ENCODE peak calls at places on chromosomes 2 and 18, in ten cellular contexts. N, R, J, M, P, K, D, X, Q and S are unnamed samples.

GRCh38 chr2:104849618-104850097 is 4.3 kb upstream of the POU3F3 start:
- DNase-seq in M (peak), Q (peak), R (peak), J (peak), P (peak), N (peak), D (peak), X (peak), K (no peak), S (no peak)

GRCh38 chr2:239407112-239407511 is 6.3 kb upstream of the HDAC4 start:
- DNase-seq in N (no peak), M (no peak), D (no peak), Q (no peak), P (no peak), K (no peak), J (no peak), R (peak), X (no peak), S (no peak)

GRCh38 chr2:84288335-84288734 is 170.7 kb downstream of the SUCLG1 start:
- DNase-seq in R (no peak), M (no peak), J (no peak), P (peak), Q (no peak), N (no peak), K (no peak), D (no peak), X (no peak), S (no peak)

GRCh38 chr18:9103488-9103887 is 989 bp downstream of the NDUFV2 start:
- DNase-seq in Q (no peak), R (no peak), X (no peak), M (no peak), D (no peak), K (no peak), N (peak), P (no peak), J (peak), S (no peak)

GRCh38 chr2:82797469-82797868 is 1661.6 kb downstream of the SUCLG1 start:
- DNase-seq in N (no peak), P (no peak), Q (no peak), D (no peak), K (no peak), X (no peak), J (no peak), M (no peak), R (no peak), S (no peak)

GRCh38 chr2:213306320-213306942 is 22.2 kb downstream of the SPAG16 start:
- DNase-seq in K (no peak), N (peak), R (no peak), P (no peak), X (peak), D (no peak), Q (no peak), J (no peak), M (peak), S (peak)

GRCh38 chr2:81647715-81648114 is 1343.2 kb upstream of the LRRTM1 start:
- DNase-seq in D (no peak), Q (no peak), J (no peak), X (no peak), P (no peak), M (no peak), N (no peak), K (no peak), R (no peak), S (no peak)

GRCh38 chr2:17672583-17673317 is 80.9 kb downstream of the SMC6 start:
- DNase-seq in X (peak), R (no peak), N (no peak), Q (no peak), J (no peak), D (no peak), K (no peak), P (no peak), M (no peak), S (no peak)

GRCh38 chr2:136863468-136863867 is 98.1 kb downstream of the THSD7B start:
- DNase-seq in P (no peak), D (no peak), K (no peak), M (no peak), N (no peak), Q (no peak), R (no peak), J (no peak), X (no peak), S (no peak)

GRCh38 chr18:51753365-51754057 is 556.0 kb upstream of the MEX3C start:
- DNase-seq in K (no peak), J (no peak), D (no peak), R (no peak), Q (no peak), M (no peak), X (no peak), P (no peak), N (no peak), S (no peak)

GRCh38 chr18:46260879-46261143 is 156.6 kb downstream of the HAUS1 start:
- DNase-seq in D (no peak), R (no peak), Q (no peak), M (no peak), N (no peak), K (no peak), J (no peak), X (no peak), P (no peak), S (no peak)

GRCh38 chr2:160269803-160270570 is 69.9 kb upstream of the ITGB6 start:
- DNase-seq in D (peak), M (peak), K (peak), N (peak), J (no peak), X (peak), P (peak), R (peak), Q (peak), S (peak)

GRCh38 chr2:25497229-25497861 is 155.6 kb upstream of the DNMT3A start:
- DNase-seq in X (no peak), M (no peak), K (no peak), P (no peak), D (no peak), J (no peak), N (no peak), R (no peak), Q (no peak), S (no peak)

GRCh38 chr2:106977707-106978106 is 91.7 kb upstream of the ST6GAL2 start:
- DNase-seq in X (no peak), R (no peak), Q (no peak), D (no peak), N (no peak), J (no peak), P (no peak), M (no peak), K (no peak), S (no peak)

GRCh38 chr2:19738707-19739106 is 163.1 kb downstream of the TTC32 start:
- DNase-seq in P (no peak), D (no peak), K (peak), N (no peak), X (no peak), Q (no peak), M (peak), J (no peak), R (no peak), S (peak)

GRCh38 chr18:2969695-2970094 is 43.2 kb downstream of the LPIN2 start:
- DNase-seq in X (no peak), D (no peak), N (no peak), Q (no peak), K (no peak), R (no peak), P (no peak), J (no peak), M (no peak), S (no peak)

GRCh38 chr2:53167227-53167626 is 600.4 kb upstream of the CHAC2 start:
- DNase-seq in K (no peak), R (no peak), P (no peak), X (no peak), N (no peak), M (no peak), D (no peak), Q (no peak), J (no peak), S (no peak)

GRCh38 chr18:32208012-32208411 is 18.2 kb downstream of the MEP1B start:
- DNase-seq in Q (no peak), N (peak), J (no peak), P (no peak), D (no peak), X (no peak), R (no peak), K (no peak), M (no peak), S (no peak)
- H3K27ac ChIP-seq in Q (no peak), N (no peak), J (no peak), P (no peak), D (no peak), X (no peak), R (no peak), K (no peak), M (no peak), S (no peak)

GRCh38 chr2:26848336-26849055 is 564 bp downstream of the DPYSL5 start:
- DNase-seq in Q (peak), J (no peak), N (no peak), P (peak), M (peak), K (no peak), X (peak), D (no peak), R (no peak), S (no peak)
- H3K4me3 ChIP-seq in Q (peak), J (no peak), N (no peak), P (peak), M (peak), K (peak), X (peak), D (peak), R (peak), S (peak)

DNA sequence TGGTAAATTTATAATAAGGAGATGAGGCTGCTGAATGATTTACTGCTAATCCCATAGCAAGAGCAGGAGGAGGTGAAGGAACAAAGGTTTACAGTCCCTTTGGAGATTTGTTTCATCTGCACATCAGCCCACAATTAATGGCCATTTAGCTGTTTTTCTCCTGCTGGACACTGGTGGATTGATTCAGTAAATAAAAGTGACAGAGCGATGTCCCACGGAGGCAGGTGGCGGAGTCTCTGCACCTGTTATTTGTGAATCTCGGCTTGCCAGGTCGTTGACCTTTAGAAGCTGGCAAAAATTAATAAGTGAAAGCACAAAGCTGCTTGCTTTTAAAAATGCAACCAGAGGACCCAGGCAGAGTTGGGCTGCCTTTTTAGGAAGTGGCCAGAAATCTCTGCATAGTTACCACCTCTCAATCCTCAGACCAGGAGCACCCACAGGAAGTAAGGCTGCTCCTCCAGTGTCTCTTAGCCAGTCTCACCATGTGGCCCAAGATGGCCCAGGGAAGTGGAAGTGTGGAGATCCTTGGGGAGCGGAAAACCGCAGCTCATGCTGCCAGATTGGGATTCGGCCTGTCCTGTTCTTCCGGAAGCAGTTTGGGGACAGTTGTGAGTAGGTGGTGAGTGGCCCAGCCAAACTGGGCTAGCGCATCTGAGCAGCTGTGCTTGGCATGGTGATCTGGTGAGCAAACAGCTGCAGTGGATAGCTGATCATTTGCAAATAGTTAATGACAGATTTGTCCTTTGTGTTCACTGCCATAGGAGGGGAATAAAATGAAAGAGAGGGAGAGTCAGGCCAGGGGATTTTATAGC is 1005.7 kb upstream of the PIK3C3 start:
- DNase-seq in P (no peak), D (no peak), N (no peak), J (no peak), K (no peak), Q (no peak), R (peak), X (no peak), M (no peak), S (no peak)
- H3K27ac ChIP-seq in P (no peak), D (no peak), N (no peak), J (no peak), K (no peak), Q (no peak), R (no peak), X (no peak), M (no peak), S (no peak)

GRCh38 chr18:69400976-69401474 is 337 bp downstream of the DOK6 start:
- DNase-seq in R (peak), N (no peak), Q (peak), X (no peak), J (no peak), K (peak), M (peak), D (no peak), P (peak), S (no peak)
- H3K4me3 ChIP-seq in R (peak), N (no peak), Q (peak), X (peak), J (no peak), K (peak), M (peak), D (no peak), P (peak), S (peak)

GRCh38 chr18:23730850-23731249 is 41.6 kb downstream of the LAMA3 start:
- DNase-seq in R (no peak), D (no peak), N (no peak), X (no peak), Q (no peak), J (no peak), M (no peak), P (no peak), K (no peak), S (no peak)

GRCh38 chr18:23732439-23732838 is 43.2 kb downstream of the LAMA3 start:
- DNase-seq in R (no peak), N (no peak), D (no peak), M (no peak), P (no peak), Q (no peak), J (no peak), K (no peak), X (no peak), S (no peak)

GRCh38 chr18:23737578-23737977 is 48.3 kb downstream of the LAMA3 start:
- DNase-seq in P (no peak), N (no peak), Q (no peak), K (no peak), D (no peak), J (no peak), R (no peak), X (no peak), M (no peak), S (no peak)

GRCh38 chr18:23735021-23735464 is 45.8 kb downstream of the LAMA3 start:
- DNase-seq in K (no peak), N (no peak), X (peak), M (no peak), J (no peak), Q (no peak), P (no peak), D (no peak), R (no peak), S (no peak)

GRCh38 chr18:23733895-23734294 is 44.6 kb downstream of the LAMA3 start:
- DNase-seq in X (no peak), N (no peak), M (no peak), D (no peak), P (no peak), K (no peak), J (no peak), Q (no peak), R (no peak), S (no peak)
- H3K27ac ChIP-seq in X (peak), N (no peak), M (no peak), D (no peak), P (no peak), K (no peak), J (no peak), Q (no peak), R (no peak), S (no peak)

GRCh38 chr2:231924889-231925275 is 1.3 kb downstream of the NPPC start:
- DNase-seq in Q (no peak), M (no peak), N (no peak), X (no peak), R (no peak), P (no peak), J (no peak), K (no peak), D (no peak), S (no peak)
- H3K4me3 ChIP-seq in Q (peak), M (peak), N (no peak), X (peak), R (no peak), P (no peak), J (no peak), K (peak), D (peak), S (peak)

GRCh38 chr2:188220535-188220934 is 71.1 kb upstream of the GULP1 start:
- DNase-seq in M (no peak), J (no peak), K (no peak), X (no peak), Q (no peak), N (no peak), R (no peak), D (no peak), P (no peak), S (no peak)
- H3K27ac ChIP-seq in M (no peak), J (no peak), K (no peak), X (no peak), Q (no peak), N (no peak), R (no peak), D (no peak), P (no peak), S (no peak)

GRCh38 chr2:226057365-226057764 is 657.9 kb downstream of the NYAP2 start:
- DNase-seq in P (no peak), N (no peak), X (no peak), R (no peak), D (no peak), M (no peak), J (no peak), K (no peak), Q (no peak), S (no peak)
- H3K4me3 ChIP-seq in P (peak), N (no peak), X (no peak), R (no peak), D (no peak), M (no peak), J (no peak), K (no peak), Q (no peak), S (no peak)